ENCODE peak calls at places on chromosome 5, in six cellular contexts. P is H1, N is IMR-90, X is H9, H is mesenchymal stem cell, O is trophoblast cell. I is an unnamed sample.

GRCh38 chr5:16673241-16673998 is 56.6 kb upstream of the RETREG1 start:
- DNase-seq in P (no peak), X (no peak), N (no peak), H (no peak), O (no peak), I (no peak)

GRCh38 chr5:174799146-174799545 is 74.8 kb downstream of the MSX2 start:
- DNase-seq in H (no peak), X (no peak), P (no peak), O (no peak), N (no peak), I (no peak)

GRCh38 chr5:105773241-105773640 is 1897.5 kb downstream of the EFNA5 start:
- DNase-seq in H (no peak), P (no peak), N (no peak), O (no peak), X (no peak), I (no peak)

GRCh38 chr5:132377738-132378137 is 8.2 kb downstream of the SLC22A5 start:
- DNase-seq in N (no peak), H (no peak), P (no peak), X (no peak), O (no peak), I (no peak)

GRCh38 chr5:4970171-4970570 is 170.0 kb upstream of the ADAMTS16 start:
- DNase-seq in P (no peak), H (no peak), X (no peak), N (no peak), O (no peak), I (no peak)

GRCh38 chr5:102241809-102242421 is 54.2 kb downstream of the SLCO4C1 start:
- DNase-seq in X (no peak), H (no peak), P (no peak), O (no peak), N (no peak), I (peak; percentile 8)

GRCh38 chr5:156581725-156582124 is 254.8 kb downstream of the SGCD start:
- DNase-seq in O (no peak), P (no peak), X (no peak), H (no peak), N (no peak), I (no peak)

GRCh38 chr5:95110112-95110511 is 174.8 kb downstream of the MCTP1 start:
- DNase-seq in X (no peak), H (no peak), O (no peak), P (no peak), N (no peak), I (no peak)

GRCh38 chr5:139705655-139706587 is 57.8 kb downstream of the CXXC5 start:
- DNase-seq in N (no peak), P (no peak), H (no peak), X (no peak), O (no peak), I (no peak)

GRCh38 chr5:137609122-137609521 is 110.0 kb upstream of the SPOCK1 start:
- DNase-seq in X (no peak), O (no peak), N (peak; percentile 6), P (no peak), H (no peak), I (no peak)

GRCh38 chr5:72860499-72860898 is 44.0 kb downstream of the TNPO1 start:
- DNase-seq in X (no peak), P (no peak), O (no peak), H (peak; percentile 77), N (peak; percentile 76), I (no peak)

GRCh38 chr5:40071870-40072269 is 607.8 kb upstream of the PTGER4 start:
- DNase-seq in H (no peak), P (no peak), X (no peak), O (no peak), N (peak; percentile 1), I (no peak)

GRCh38 chr5:131475416-131476045 is 159.5 kb downstream of the RAPGEF6 start:
- DNase-seq in H (peak; percentile 8), P (no peak), X (no peak), O (no peak), N (peak; percentile 25), I (no peak)

GRCh38 chr5:150519978-150520377 is 12.0 kb downstream of the NDST1 start:
- DNase-seq in N (no peak), X (no peak), O (no peak), H (no peak), P (no peak), I (no peak)
- H4K91ac ChIP-seq in N (no peak overlapping the region), X (no peak overlapping the region), O (no peak overlapping the region), H (no peak overlapping the region), P (no peak overlapping the region), I (no peak overlapping the region)

GRCh38 chr5:45093377-45093776 is 284.6 kb downstream of the MRPS30 start:
- DNase-seq in X (no peak), P (no peak), O (no peak), H (no peak), N (no peak), I (no peak)
- H4K91ac ChIP-seq in X (no peak overlapping the region), P (no peak overlapping the region), O (no peak overlapping the region), H (no peak overlapping the region), N (no peak overlapping the region), I (no peak overlapping the region)

GRCh38 chr5:3007577-3007976 is 256.1 kb upstream of the IRX2 start:
- DNase-seq in X (no peak), H (no peak), N (no peak), P (no peak), O (no peak), I (no peak)
- H4K91ac ChIP-seq in X (no peak overlapping the region), H (no peak overlapping the region), N (no peak overlapping the region), P (no peak overlapping the region), O (no peak overlapping the region), I (no peak overlapping the region)

GRCh38 chr5:38466444-38467189 is 89.8 kb downstream of the LIFR start:
- DNase-seq in H (no peak), N (no peak), X (no peak), O (no peak), P (no peak), I (no peak)

GRCh38 chr5:38463634-38464521 is 92.6 kb downstream of the LIFR start:
- DNase-seq in H (peak; percentile 95), X (no peak), P (no peak), N (peak; percentile 93), O (peak; percentile 18), I (no peak)

GRCh38 chr5:38465702-38466443 is 90.6 kb downstream of the LIFR start:
- DNase-seq in N (no peak), O (no peak), P (no peak), H (no peak), X (no peak), I (no peak)

GRCh38 chr5:38465045-38465444 is 91.4 kb downstream of the LIFR start:
- DNase-seq in P (no peak), X (no peak), H (no peak), O (no peak), N (peak; percentile 44), I (no peak)

GRCh38 chr5:38462972-38463633 is 93.3 kb downstream of the LIFR start:
- DNase-seq in N (peak; percentile 65), H (peak; percentile 86), X (no peak), P (no peak), O (no peak), I (no peak)
- H4K91ac ChIP-seq in N (peak overlapping the region; percentile 13), H (no peak overlapping the region), X (no peak overlapping the region), P (no peak overlapping the region), O (no peak overlapping the region), I (no peak overlapping the region)

DNA sequence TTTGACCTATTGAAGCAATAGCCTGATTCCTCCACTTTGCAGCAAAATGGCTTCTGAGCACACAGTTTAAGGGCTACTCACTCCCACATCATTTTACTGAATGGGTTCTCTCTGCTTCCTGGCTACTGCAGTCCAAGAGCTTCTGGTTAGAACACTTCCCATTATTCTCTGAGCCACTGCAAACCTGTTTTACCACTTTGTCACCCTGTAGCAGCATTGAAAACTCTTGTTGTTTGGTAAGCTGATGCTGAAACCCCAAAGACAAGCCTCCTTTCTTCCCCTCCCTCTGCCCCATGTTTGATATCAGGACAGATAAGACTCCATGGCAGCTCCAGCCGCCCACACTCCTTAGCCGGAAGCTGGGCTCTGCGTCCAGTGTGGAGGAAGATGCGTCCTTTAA is 84.4 kb upstream of the RARS1 start:
- DNase-seq in N (no peak), O (peak; percentile 64), X (no peak), H (no peak), P (no peak), I (no peak)
- H4K91ac ChIP-seq in N (no peak overlapping the region), O (peak overlapping the region; percentile 22), X (no peak overlapping the region), H (no peak overlapping the region), P (no peak overlapping the region), I (no peak overlapping the region)

DNA sequence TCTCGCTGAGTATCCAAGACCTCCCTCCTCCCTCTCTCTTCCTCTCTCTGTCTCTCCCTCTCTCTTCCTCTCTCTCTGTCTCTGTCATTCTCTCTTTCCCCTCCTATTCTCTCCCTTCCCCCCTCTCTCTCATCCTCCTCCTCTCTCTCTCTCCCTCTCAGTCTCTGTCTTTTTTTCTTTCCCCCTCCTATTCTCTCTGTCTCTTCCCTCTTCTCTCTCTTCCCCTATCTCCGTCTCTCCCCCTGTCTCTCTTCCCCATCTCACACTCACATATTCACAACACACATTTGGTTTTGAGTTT is 8.1 kb downstream of the SLC6A19 start:
- DNase-seq in X (no peak), O (no peak), H (no peak), P (no peak), N (no peak), I (no peak)
- H4K91ac ChIP-seq in X (no peak overlapping the region), O (no peak overlapping the region), H (no peak overlapping the region), P (no peak overlapping the region), N (no peak overlapping the region), I (no peak overlapping the region)

GRCh38 chr5:127702434-127702833 is 757 bp upstream of the CCDC192 start:
- DNase-seq in P (no peak), X (no peak), O (no peak), N (no peak), H (no peak), I (no peak)
- H4K91ac ChIP-seq in P (no peak overlapping the region), X (no peak overlapping the region), O (no peak overlapping the region), N (no peak overlapping the region), H (no peak overlapping the region), I (no peak overlapping the region)